ENCODE peak calls at places on chromosomes 4 and X, in five cellular contexts. One of them, this sample, is unnamed.

GRCh38 chr4:74920704-74921103 is 12.2 kb upstream of the PARM1 start:
- DNase-seq in HCT116: no peak
- DNase-seq in HepG2: no peak
- DNase-seq in H1: no peak
- DNase-seq in SK-N-SH: no peak
- DNase-seq in this sample: no peak

GRCh38 chrX:65697915-65698796 is 30.7 kb downstream of the MSN start:
- DNase-seq in H1: no peak
- DNase-seq in HepG2: no peak
- DNase-seq in SK-N-SH: no peak
- DNase-seq in HCT116: no peak
- DNase-seq in this sample: no peak

GRCh38 chrX:71998836-71999509 is 88.3 kb downstream of the NHSL2 start:
- DNase-seq in SK-N-SH: peak; percentile 76
- DNase-seq in HCT116: peak; percentile 12
- DNase-seq in HepG2: peak; percentile 12
- DNase-seq in H1: no peak
- DNase-seq in this sample: no peak

GRCh38 chrX:1661048-1661921 is 46.4 kb downstream of the ASMT start:
- DNase-seq in HepG2: peak; percentile 13
- DNase-seq in H1: peak; percentile 82
- DNase-seq in SK-N-SH: no peak
- DNase-seq in HCT116: peak; percentile 60
- DNase-seq in this sample: peak; percentile 28

GRCh38 chr4:1502976-1503375 is 96.7 kb upstream of the NKX1-1 start:
- DNase-seq in HCT116: no peak
- DNase-seq in SK-N-SH: peak; percentile 42
- DNase-seq in HepG2: no peak
- DNase-seq in H1: peak; percentile 41
- DNase-seq in this sample: no peak

GRCh38 chr4:143773998-143774898 is 73.8 kb upstream of the FREM3 start:
- DNase-seq in H1: peak; percentile 72
- DNase-seq in HepG2: peak; percentile 58
- DNase-seq in HCT116: peak; percentile 58
- DNase-seq in SK-N-SH: peak; percentile 21
- DNase-seq in this sample: peak; percentile 23

GRCh38 chr4:81682492-81682891 is 210.8 kb upstream of the RASGEF1B start:
- DNase-seq in H1: no peak
- DNase-seq in HCT116: no peak
- DNase-seq in HepG2: no peak
- DNase-seq in SK-N-SH: no peak
- DNase-seq in this sample: no peak

GRCh38 chr4:169724251-169724650 is 33.5 kb downstream of the HPF1 start:
- DNase-seq in H1: no peak
- DNase-seq in SK-N-SH: no peak
- DNase-seq in HepG2: no peak
- DNase-seq in HCT116: no peak
- DNase-seq in this sample: peak; percentile 3

GRCh38 chr4:8287606-8288280 is 18.2 kb downstream of the HTRA3 start:
- DNase-seq in SK-N-SH: no peak
- DNase-seq in HCT116: no peak
- DNase-seq in HepG2: no peak
- DNase-seq in H1: no peak
- DNase-seq in this sample: no peak

DNA sequence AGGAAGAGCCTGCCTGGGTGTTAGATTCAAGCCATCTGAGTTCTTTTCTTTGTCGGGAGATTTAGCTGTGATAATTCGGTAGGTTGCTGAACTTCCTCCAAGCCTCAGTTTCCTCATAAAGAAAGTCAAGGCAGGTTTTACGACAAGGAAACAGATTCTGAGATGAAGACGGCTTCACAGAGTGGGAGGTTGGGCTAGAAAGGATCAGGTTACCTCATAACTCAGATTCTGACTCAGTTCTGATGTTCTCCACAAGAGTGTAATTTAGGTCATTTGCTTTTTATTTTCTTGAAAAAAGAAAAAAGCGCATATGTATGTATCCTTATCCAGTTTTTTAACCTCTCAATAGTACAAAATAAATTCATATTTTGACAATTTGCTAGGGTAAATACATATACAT is 47.2 kb upstream of the ELOVL6 start:
- DNase-seq in SK-N-SH: no peak
- DNase-seq in HCT116: no peak
- DNase-seq in H1: no peak
- DNase-seq in HepG2: no peak
- DNase-seq in this sample: no peak
- TF ChIP-seq YY1 in SK-N-SH: no peak
- TF ChIP-seq YY1 in HCT116: no peak
- TF ChIP-seq YY1 in H1: no peak
- TF ChIP-seq YY1 in HepG2: no peak
- TF ChIP-seq YY1 in this sample: no peak

DNA sequence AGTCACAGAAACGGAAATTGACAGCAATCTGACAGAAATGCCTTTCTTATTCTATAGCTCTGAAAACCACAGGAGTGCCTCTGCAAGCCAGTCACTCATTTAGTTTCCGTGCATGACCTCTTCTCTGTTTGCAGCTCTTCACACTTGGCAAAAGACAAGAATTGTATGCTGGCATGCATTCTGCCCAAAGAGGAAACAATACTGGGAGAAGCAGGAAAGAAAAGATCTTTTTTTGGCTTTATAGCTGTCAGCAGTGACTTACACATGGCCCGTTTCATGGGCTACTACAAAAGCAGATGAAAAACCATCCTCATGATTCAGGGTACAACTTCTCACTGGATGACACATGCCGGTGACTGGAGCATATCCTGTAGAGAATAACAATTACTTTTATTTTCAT is 249.4 kb downstream of the ADAMTS3 start:
- DNase-seq in H1: no peak
- DNase-seq in HepG2: no peak
- DNase-seq in SK-N-SH: no peak
- DNase-seq in HCT116: no peak
- DNase-seq in this sample: no peak
- TF ChIP-seq YY1 in H1: no peak
- TF ChIP-seq YY1 in HepG2: no peak
- TF ChIP-seq YY1 in SK-N-SH: no peak
- TF ChIP-seq YY1 in HCT116: no peak
- TF ChIP-seq YY1 in this sample: no peak

DNA sequence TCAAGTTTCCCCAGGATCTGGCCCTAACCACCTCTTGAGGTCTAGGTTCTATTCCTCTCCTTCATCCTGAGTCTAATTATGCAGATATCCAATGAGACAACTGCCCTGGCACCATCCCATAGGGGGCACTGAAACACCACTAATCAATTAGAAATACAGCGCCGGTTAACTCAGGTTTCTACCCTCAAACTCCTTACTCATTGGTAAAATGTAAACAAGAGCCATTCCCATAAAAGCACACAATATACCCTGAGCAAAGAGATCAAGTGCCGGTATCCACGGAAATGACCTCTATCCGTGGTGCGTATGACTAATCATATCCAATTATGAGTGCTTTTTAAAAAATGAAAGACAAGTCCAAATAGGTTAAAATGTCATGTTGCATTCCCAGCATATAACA is 141.3 kb downstream of the MAML3 start:
- DNase-seq in HepG2: peak; percentile 70
- DNase-seq in SK-N-SH: peak; percentile 33
- DNase-seq in H1: peak; percentile 70
- DNase-seq in HCT116: peak; percentile 50
- DNase-seq in this sample: no peak
- TF ChIP-seq YY1 in HepG2: no peak
- TF ChIP-seq YY1 in SK-N-SH: no peak
- TF ChIP-seq YY1 in H1: no peak
- TF ChIP-seq YY1 in HCT116: no peak
- TF ChIP-seq YY1 in this sample: no peak

GRCh38 chr4:130808492-130808891 is 1712.5 kb downstream of the C4orf33 start:
- DNase-seq in SK-N-SH: peak; percentile 7
- DNase-seq in HepG2: peak; percentile 13
- DNase-seq in HCT116: peak; percentile 35
- DNase-seq in H1: no peak
- DNase-seq in this sample: no peak
- TF ChIP-seq YY1 in SK-N-SH: no peak
- TF ChIP-seq YY1 in HepG2: no peak
- TF ChIP-seq YY1 in HCT116: no peak
- TF ChIP-seq YY1 in H1: no peak
- TF ChIP-seq YY1 in this sample: no peak

GRCh38 chrX:94744786-94745185 is 1070.8 kb downstream of the FAM133A start:
- DNase-seq in HepG2: no peak
- DNase-seq in H1: no peak
- DNase-seq in SK-N-SH: no peak
- DNase-seq in HCT116: no peak
- DNase-seq in this sample: no peak

GRCh38 chrX:94742772-94743171 is 1068.8 kb downstream of the FAM133A start:
- DNase-seq in HCT116: no peak
- DNase-seq in HepG2: no peak
- DNase-seq in H1: no peak
- DNase-seq in SK-N-SH: no peak
- DNase-seq in this sample: no peak

DNA sequence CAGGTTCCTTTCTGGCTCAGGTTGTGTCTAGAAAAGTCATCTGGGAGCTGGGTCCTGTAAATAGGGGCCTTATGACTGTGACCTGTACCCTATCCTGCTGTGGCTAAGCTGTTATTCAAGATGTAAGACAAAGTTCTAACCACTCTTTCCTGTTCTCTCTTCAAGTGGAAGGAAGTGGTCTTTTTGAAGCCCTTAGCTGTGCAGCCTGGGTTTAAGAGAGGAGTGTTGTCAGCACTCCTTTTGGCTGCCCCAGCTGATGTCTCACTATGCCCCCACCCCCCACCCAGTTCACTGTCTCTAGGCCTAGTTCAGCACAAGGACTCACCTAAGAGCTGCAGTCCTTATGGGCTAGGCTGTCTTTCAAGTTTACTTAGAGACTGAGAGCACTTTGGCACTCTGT is 1069.5 kb downstream of the FAM133A start:
- DNase-seq in HCT116: no peak
- DNase-seq in H1: no peak
- DNase-seq in SK-N-SH: no peak
- DNase-seq in HepG2: no peak
- DNase-seq in this sample: no peak
- TF ChIP-seq YY1 in HCT116: no peak
- TF ChIP-seq YY1 in H1: no peak
- TF ChIP-seq YY1 in SK-N-SH: no peak
- TF ChIP-seq YY1 in HepG2: no peak
- TF ChIP-seq YY1 in this sample: no peak

DNA sequence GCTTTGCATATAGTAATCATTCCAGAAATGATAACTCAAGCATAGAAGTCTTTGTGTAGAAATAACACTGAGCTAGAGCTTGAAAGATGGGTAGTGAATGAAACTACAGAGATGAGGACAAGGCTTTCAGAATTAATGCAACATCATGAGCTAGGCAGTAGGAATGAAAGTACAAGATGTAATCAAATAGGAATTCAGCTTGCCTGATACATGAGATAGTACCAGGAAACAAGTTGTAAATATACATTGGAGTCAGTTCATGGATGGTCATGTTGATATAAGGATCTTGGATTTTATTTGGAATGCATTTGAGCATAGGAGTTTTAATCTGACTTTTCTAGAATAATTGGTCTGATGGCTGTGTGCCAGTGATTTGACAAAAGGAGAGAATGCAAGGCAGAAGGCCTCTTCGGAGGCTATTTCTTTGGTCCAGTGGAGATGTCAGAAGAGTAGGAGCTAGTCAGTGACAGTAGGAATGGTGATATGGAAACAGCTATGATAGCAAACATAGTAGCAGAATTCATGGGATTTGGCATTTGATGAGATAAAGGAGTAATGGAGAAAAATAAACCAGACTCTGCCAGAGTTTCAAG is 206.4 kb upstream of the PACRGL start:
- DNase-seq in H1: no peak
- DNase-seq in HCT116: no peak
- DNase-seq in SK-N-SH: no peak
- DNase-seq in HepG2: no peak
- DNase-seq in this sample: no peak
- TF ChIP-seq YY1 in H1: no peak
- TF ChIP-seq YY1 in HCT116: no peak
- TF ChIP-seq YY1 in SK-N-SH: no peak
- TF ChIP-seq YY1 in HepG2: no peak
- TF ChIP-seq YY1 in this sample: no peak

GRCh38 chrX:7133036-7133412 is 14.5 kb upstream of the STS start:
- DNase-seq in H1: no peak
- DNase-seq in HepG2: no peak
- DNase-seq in HCT116: no peak
- DNase-seq in SK-N-SH: no peak
- DNase-seq in this sample: no peak

GRCh38 chrX:7131621-7132020 is 15.9 kb upstream of the STS start:
- DNase-seq in SK-N-SH: no peak
- DNase-seq in H1: no peak
- DNase-seq in HepG2: no peak
- DNase-seq in HCT116: no peak
- DNase-seq in this sample: no peak

GRCh38 chrX:7127058-7127457 is 20.5 kb upstream of the STS start:
- DNase-seq in H1: no peak
- DNase-seq in HepG2: no peak
- DNase-seq in HCT116: no peak
- DNase-seq in SK-N-SH: no peak
- DNase-seq in this sample: no peak

DNA sequence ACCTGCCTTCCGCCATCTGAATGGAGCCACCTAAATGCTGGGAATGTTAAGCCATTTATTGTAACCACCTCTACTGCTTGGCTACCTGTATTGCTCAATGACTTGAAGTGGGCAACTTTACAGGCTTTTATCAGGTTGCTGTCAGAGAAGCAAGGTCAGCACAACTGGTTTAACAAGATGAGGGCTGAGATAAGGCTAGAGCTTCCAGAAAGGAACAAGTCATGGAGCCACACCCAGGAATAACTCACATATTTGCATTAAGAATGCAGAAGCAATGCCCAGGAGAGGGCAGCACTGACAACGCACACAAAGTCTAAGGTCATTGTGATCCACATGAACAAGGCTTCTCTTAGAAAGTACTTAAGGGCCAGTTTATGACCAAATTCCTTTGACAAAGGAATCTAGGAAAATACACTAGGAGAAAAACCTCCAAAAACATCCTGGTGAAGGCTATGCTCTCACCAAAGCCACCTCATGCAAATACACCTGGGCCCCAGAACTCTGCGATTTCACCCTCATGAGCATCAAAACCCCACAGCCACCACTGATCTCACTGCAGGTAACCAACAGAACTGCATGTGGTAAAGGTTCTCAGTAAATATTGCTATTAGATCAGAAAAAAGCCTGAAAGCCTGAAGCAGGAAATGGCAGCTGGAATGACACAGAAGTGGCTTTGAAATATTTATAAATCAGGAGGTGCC is 15.0 kb upstream of the STS start:
- DNase-seq in H1: no peak
- DNase-seq in SK-N-SH: no peak
- DNase-seq in HCT116: peak; percentile 56
- DNase-seq in HepG2: peak; percentile 80
- DNase-seq in this sample: peak; percentile 54
- TF ChIP-seq YY1 in H1: no peak
- TF ChIP-seq YY1 in SK-N-SH: no peak
- TF ChIP-seq YY1 in HCT116: no peak
- TF ChIP-seq YY1 in HepG2: no peak
- TF ChIP-seq YY1 in this sample: no peak